ENCODE peak calls at places on chromosome 17, in four cellular contexts. A is GM23338, O is psoas muscle, S is GM23248. X is an unnamed sample.

GRCh38 chr17:49230636-49231562 is at the start of gene PHOSPHO1:
- DNase-seq in A (peak), O (peak), S (peak), X (peak)

GRCh38 chr17:39014795-39015545 is 47.8 kb upstream of the FBXO47 start:
- DNase-seq in A (no peak), O (no peak), S (no peak), X (no peak)

GRCh38 chr17:40175928-40176327 is 1.3 kb upstream of the RAPGEFL1 start:
- DNase-seq in A (peak), O (no peak), S (no peak), X (no peak)

GRCh38 chr17:48261297-48261880 is 153.8 kb downstream of the SNX11 start:
- DNase-seq in A (peak), O (no peak), S (peak), X (no peak)

GRCh38 chr17:8109669-8110455 is 8.5 kb downstream of the ALOXE3 start:
- DNase-seq in A (peak), O (peak), S (peak), X (peak)

GRCh38 chr17:37772982-37773381 is 28.1 kb upstream of the HNF1B start:
- DNase-seq in A (no peak), O (no peak), S (no peak), X (no peak)

GRCh38 chr17:3009411-3009920 is 53.9 kb downstream of the OR1D5 start:
- DNase-seq in A (no peak), O (peak), S (no peak), X (no peak)

GRCh38 chr17:15659663-15660062 is 24.4 kb downstream of the TRIM16 start:
- DNase-seq in A (peak), O (no peak), S (no peak), X (no peak)

GRCh38 chr17:14091367-14091766 is 22.1 kb downstream of the COX10 start:
- DNase-seq in A (no peak), O (no peak), S (peak), X (no peak)

GRCh38 chr17:30443721-30444120 is 33.5 kb upstream of the GOSR1 start:
- DNase-seq in A (no peak), O (no peak), S (no peak), X (no peak)

GRCh38 chr17:51161541-51161940 is 4.7 kb upstream of the NME2 start:
- DNase-seq in A (no peak), O (no peak), S (no peak), X (no peak)

GRCh38 chr17:51166198-51166986 is at the start of gene NME2:
- DNase-seq in A (peak), O (peak), S (peak), X (peak)

GRCh38 chr17:51165680-51166197 is 472 bp upstream of the NME2 start:
- DNase-seq in A (peak), O (peak), S (peak), X (peak)

GRCh38 chr17:51166987-51167931 is 1.0 kb downstream of the NME2 start:
- DNase-seq in A (peak), O (peak), S (peak), X (peak)

DNA sequence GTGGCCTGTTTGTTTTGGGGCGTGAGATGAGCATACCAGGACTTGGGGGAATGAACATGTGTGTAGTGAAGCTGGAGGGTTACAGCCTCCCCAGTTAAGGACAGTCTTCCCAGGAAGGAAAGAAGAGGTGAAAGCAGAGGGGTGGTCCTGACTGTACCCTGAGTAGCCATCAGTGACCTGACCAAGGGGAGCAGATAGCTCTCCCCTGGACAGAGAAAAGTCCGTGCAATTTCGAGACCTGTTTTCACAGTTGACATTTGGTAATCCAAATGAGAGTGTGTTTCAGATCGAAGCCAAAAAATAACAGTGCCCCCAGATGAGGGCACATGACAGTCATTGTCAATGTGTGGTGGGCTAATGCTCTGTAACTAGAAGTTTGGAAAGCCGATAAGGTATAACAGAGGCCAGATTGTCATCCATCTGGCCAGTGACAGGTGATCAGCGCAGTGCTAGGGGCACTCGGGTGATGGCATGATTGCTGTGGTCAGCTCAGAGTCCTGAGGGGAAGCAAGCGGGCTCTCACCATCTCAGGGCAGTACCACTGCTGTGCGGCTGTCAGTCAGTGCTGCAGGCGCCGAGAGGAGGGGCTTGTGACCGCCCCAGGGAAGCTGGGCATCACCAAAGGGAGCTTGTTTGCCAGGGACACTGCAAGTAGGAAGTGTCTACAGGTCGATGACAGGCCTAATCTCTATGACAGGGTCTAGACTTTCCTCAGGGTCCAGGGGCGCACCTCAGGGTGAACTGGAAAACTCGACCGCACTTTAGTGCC is 1.1 kb upstream of the NME2 start:
- DNase-seq in A (peak), O (no peak), S (no peak), X (no peak)
- H3K4me3 ChIP-seq in A (peak), O (peak), S (peak), X (peak)

GRCh38 chr17:73785466-73785865 is 141.2 kb upstream of the SDK2 start:
- DNase-seq in A (no peak), O (no peak), S (no peak), X (no peak)

GRCh38 chr17:73784015-73784603 is 139.9 kb upstream of the SDK2 start:
- DNase-seq in A (no peak), O (no peak), S (no peak), X (no peak)

GRCh38 chr17:73787036-73787720 is 142.9 kb upstream of the SDK2 start:
- DNase-seq in A (peak), O (no peak), S (no peak), X (no peak)

GRCh38 chr17:73787721-73788051 is 143.4 kb upstream of the SDK2 start:
- DNase-seq in A (no peak), O (no peak), S (no peak), X (no peak)

DNA sequence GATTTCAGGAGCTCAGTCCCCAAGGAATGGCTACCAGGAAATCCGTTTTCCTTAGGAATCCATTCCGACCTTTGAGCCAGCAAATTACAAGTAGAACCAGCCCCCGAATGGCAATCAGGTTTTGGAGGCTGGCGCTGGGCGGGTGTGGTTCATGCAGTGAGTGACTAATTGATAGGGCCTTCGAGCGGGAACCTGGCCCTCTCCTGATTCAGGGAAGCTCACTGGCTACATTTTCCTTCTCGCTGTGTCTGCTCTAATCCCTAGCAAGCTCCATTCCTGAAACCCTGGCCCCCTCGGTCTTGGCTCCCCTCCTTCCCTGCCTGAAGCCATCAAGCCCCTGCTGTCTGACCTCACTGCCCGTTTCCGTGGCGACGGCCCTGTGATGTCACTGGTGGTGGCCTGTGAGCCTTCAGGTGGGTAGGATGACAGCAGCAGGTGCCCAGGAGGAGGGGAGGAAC is 142.1 kb upstream of the SDK2 start:
- DNase-seq in A (peak), O (no peak), S (no peak), X (no peak)
- H3K27ac ChIP-seq in A (no peak), O (no peak), S (no peak), X (no peak)

DNA sequence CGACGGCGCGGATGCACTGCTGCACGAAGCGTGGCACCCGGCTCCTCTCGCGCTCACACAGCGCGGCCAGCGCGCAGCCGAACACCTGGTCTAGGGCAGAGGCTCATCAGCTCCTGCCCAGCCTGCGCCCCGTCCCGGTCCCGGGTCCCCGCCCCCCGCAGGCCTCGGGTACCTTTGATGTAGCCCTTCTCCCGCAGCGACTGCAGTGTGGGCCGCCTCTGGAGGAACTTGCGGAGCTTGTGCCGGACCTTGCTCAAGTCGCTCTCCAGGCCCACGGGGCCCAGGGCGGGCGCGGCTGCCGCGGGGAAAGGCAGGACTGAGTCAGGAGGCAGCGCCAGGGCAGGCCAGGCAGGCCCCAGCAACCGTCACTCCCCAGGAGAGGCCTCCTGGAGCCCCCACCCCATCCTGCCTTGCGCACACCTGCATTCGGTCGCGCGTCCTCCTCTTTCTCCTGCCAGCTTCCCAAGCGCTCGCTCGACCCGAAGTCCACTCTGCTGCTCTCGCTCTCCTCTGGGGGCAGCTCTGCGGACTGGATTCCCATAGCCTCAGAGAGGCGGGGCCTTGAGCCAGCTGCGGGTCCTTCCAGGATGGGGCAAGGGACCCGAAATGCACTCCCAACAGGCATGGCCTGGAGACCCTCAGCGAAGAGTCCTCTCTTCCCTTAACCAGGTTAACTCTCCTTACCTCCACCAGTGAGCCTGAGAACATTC is 36.0 kb downstream of the ARHGAP27 start:
- DNase-seq in A (peak), O (peak), S (no peak), X (no peak)
- H3K4me3 ChIP-seq in A (no peak), O (no peak), S (no peak), X (no peak)

GRCh38 chr17:62627219-62627903 is at the start of gene MRC2:
- DNase-seq in A (peak), O (peak), S (peak), X (no peak)

GRCh38 chr17:62627904-62628603 is 584 bp downstream of the MRC2 start:
- DNase-seq in A (peak), O (peak), S (peak), X (no peak)

GRCh38 chr17:62625184-62625869 is 2.1 kb upstream of the MRC2 start:
- DNase-seq in A (no peak), O (no peak), S (no peak), X (no peak)

GRCh38 chr17:62625870-62626200 is 1.6 kb upstream of the MRC2 start:
- DNase-seq in A (no peak), O (no peak), S (no peak), X (no peak)

DNA sequence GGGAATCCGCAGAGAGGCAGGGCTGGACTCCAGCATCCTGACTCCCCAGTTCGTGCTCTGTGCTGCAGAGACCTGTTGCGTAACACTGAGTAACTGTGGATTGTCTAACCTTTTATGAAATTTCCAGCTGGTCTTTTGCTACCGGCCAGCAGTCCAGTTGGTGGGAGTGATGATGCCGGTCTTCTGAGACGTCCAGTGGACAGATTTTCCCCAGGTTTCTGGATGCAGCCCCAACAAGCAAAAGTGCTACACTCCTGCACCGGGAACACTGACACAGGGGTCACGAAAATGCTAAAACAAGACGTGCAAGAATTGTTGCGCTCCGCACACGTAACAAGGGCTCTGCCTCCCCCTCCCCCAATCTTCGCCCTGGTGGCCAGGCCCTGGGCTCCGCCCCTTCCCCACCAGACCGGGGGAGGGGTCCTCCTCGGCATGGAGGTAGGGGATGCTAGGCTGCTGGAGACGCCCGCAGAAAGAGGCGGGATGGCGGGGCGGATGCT is 701 bp upstream of the MRC2 start:
- DNase-seq in A (peak), O (peak), S (peak), X (no peak)
- H3K27ac ChIP-seq in A (peak), O (peak), S (peak), X (no peak)

GRCh38 chr17:81576621-81577277 is 24.6 kb upstream of the FAAP100 start:
- DNase-seq in A (no peak), O (no peak), S (peak), X (no peak)
- H3K4me3 ChIP-seq in A (no peak), O (peak), S (peak), X (no peak)

GRCh38 chr17:18970582-18971480 is 18.9 kb downstream of the SLC5A10 start:
- DNase-seq in A (no peak), O (no peak), S (peak), X (no peak)

GRCh38 chr17:18971801-18972200 is 19.8 kb downstream of the SLC5A10 start:
- DNase-seq in A (no peak), O (no peak), S (no peak), X (no peak)

GRCh38 chr17:18966831-18967624 is 15.1 kb downstream of the SLC5A10 start:
- DNase-seq in A (peak), O (no peak), S (peak), X (no peak)

GRCh38 chr17:18967806-18968744 is 16.1 kb downstream of the SLC5A10 start:
- DNase-seq in A (no peak), O (no peak), S (peak), X (no peak)

DNA sequence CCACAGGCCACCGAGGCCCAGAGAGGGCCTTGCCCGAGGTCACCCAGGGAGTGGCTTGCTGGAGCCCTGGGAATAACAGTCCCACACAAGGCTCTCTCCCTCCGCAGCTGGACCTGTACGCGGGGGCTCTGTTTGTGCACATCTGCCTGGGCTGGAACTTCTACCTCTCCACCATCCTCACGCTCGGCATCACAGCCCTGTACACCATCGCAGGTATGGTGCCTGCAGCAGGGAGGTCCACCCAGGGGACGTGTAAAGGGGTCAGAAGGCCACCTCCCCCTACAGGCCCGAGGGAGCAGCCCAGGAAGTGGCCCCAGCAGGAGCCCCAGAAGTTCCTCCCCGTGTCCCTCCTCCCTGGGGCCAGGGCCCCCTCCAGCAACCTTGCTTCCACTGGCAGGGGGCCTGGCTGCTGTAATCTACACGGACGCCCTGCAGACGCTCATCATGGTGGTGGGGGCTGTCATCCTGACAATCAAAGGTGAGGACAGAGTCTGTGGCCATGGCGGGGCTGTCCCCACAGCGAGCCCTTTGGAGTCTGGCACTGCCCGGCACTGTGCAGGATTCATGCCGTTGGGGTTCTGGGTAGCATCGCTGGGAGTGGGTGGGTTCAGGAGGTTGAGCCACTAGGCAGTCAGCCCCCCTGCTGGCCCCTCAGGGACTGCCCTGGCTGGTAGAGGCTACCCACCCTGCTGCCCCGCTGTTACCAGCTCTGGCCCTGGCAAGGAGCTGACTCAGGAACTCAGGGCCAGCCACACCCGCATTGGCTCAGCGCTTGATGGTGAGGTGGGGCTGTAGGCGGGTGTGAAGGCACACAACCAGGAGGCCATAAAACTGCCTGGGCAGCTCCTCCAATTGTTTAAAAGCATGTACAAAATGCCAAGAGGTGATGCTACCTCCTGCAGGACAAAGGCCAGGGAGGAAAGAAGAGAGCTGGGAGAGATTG is 17.3 kb downstream of the SLC5A10 start:
- DNase-seq in A (no peak), O (no peak), S (peak), X (no peak)
- H3K27ac ChIP-seq in A (no peak), O (no peak), S (peak), X (no peak)

DNA sequence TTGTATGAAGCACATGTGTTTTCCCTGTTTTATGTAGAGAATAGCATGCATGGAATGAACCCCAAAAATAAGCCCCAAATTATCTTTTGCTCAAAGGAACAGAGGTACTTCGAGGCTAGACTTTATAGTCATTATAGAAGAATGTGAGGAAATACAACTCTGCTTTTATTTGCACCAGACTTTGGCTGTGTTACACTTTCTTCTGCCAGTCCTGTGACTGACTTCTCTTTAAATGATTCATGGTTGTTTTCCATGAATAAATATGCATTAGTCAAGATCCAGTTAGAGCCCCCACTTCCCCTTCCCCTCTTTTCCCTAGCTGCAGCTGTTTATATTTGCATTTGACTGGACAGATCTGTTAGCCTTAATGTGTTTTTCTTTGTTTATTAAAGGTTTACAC is 152.8 kb downstream of the CYB561 start:
- DNase-seq in A (no peak), O (no peak), S (peak), X (no peak)
- H3K4me3 ChIP-seq in A (no peak), O (no peak), S (peak), X (no peak)

X was measured in dorsolateral prefrontal cortex.